ENCODE peak calls at places on chromosome 19, in five cellular contexts. D is tibial nerve, M is body of pancreas, S is right lobe of liver, G is IMR-90. Y is an unnamed sample.

GRCh38 chr19:41941410-41942202 is 13.4 kb upstream of the ERFL start:
- DNase-seq in D (no peak), M (no peak), S (no peak), G (no peak), Y (no peak)

GRCh38 chr19:44720945-44721344 is 22.0 kb downstream of the CEACAM16 start:
- DNase-seq in D (no peak), M (no peak), S (no peak), G (no peak), Y (no peak)

GRCh38 chr19:10018219-10018618 is 4.9 kb downstream of the RDH8 start:
- DNase-seq in D (no peak), M (no peak), S (no peak), G (peak; percentile 87), Y (peak; percentile 38)

GRCh38 chr19:54168174-54168917 is 4.6 kb downstream of the TMC4 start:
- DNase-seq in D (peak; percentile 94), M (peak; percentile 95), S (peak; percentile 91), G (peak; percentile 73), Y (no peak)

GRCh38 chr19:30385174-30385573 is 13.0 kb downstream of the ZNF536 start:
- DNase-seq in D (no peak), M (no peak), S (no peak), G (no peak), Y (no peak)

GRCh38 chr19:47003611-47003935 is 16.1 kb upstream of the NPAS1 start:
- DNase-seq in D (no peak), M (no peak), S (no peak), G (peak; percentile 10), Y (no peak)

GRCh38 chr19:55692681-55693081 is 17.7 kb downstream of the EPN1 start:
- DNase-seq in D (no peak), M (no peak), S (no peak), G (no peak), Y (no peak)

GRCh38 chr19:18204394-18205179 is 745 bp upstream of the RAB3A start:
- DNase-seq in D (peak; percentile 77), M (no peak), S (no peak), G (no peak), Y (no peak)

GRCh38 chr19:36266375-36266961 is 51.6 kb downstream of the ZNF146 start:
- DNase-seq in D (no peak), M (peak; percentile 43), S (no peak), G (no peak), Y (no peak)

GRCh38 chr19:43406297-43406696 is 8.4 kb upstream of the TEX101 start:
- DNase-seq in D (no peak), M (no peak), S (no peak), G (no peak), Y (no peak)

GRCh38 chr19:55239004-55239403 is 10.4 kb upstream of the TMEM86B start:
- DNase-seq in D (no peak), M (no peak), S (no peak), G (no peak), Y (no peak)

GRCh38 chr19:58024661-58025060 is 9.2 kb upstream of the ZSCAN1 start:
- DNase-seq in D (no peak), M (no peak), S (no peak), G (no peak), Y (no peak)

GRCh38 chr19:55251296-55252081 is 7.3 kb downstream of the PPP6R1 start:
- DNase-seq in D (no peak), M (no peak), S (no peak), G (peak; percentile 16), Y (no peak)

GRCh38 chr19:42248270-42249148 is 6.1 kb upstream of the GSK3A start:
- DNase-seq in D (no peak), M (no peak), S (no peak), G (no peak), Y (no peak)

GRCh38 chr19:55197531-55197930 is 11.8 kb downstream of the PTPRH start:
- DNase-seq in D (no peak), M (no peak), S (no peak), G (no peak), Y (no peak)

GRCh38 chr19:19420570-19421301 is 15.3 kb downstream of the GATAD2A start:
- DNase-seq in D (no peak), M (no peak), S (no peak), G (no peak), Y (no peak)

GRCh38 chr19:15432018-15432494 is 13.3 kb upstream of the AKAP8L start:
- DNase-seq in D (no peak), M (peak; percentile 21), S (no peak), G (no peak), Y (no peak)

GRCh38 chr19:28290963-28291657 is 921.8 kb downstream of the UQCRFS1 start:
- DNase-seq in D (no peak), M (no peak), S (no peak), G (no peak), Y (no peak)

GRCh38 chr19:13637664-13638063 is 126.7 kb upstream of the MRI1 start:
- DNase-seq in D (no peak), M (no peak), S (no peak), G (peak; percentile 88), Y (peak; percentile 55)

GRCh38 chr19:5805465-5806132 is 732 bp downstream of the NRTN start:
- DNase-seq in D (peak; percentile 22), M (peak; percentile 91), S (peak; percentile 80), G (peak; percentile 24), Y (no peak)

GRCh38 chr19:12985049-12985776 is 10.1 kb upstream of the NFIX start:
- DNase-seq in D (peak; percentile 73), M (peak; percentile 73), S (peak; percentile 59), G (peak; percentile 76), Y (no peak)

GRCh38 chr19:48836089-48837017 is at the start of gene HSD17B14:
- DNase-seq in D (no peak), M (peak; percentile 23), S (peak; percentile 49), G (no peak), Y (no peak)

GRCh38 chr19:49932041-49932451 is 2.7 kb upstream of the NUP62 start:
- DNase-seq in D (no peak), M (no peak), S (no peak), G (no peak), Y (no peak)

GRCh38 chr19:58538257-58539168 is 5.4 kb upstream of the TRIM28 start:
- DNase-seq in D (no peak), M (no peak), S (peak; percentile 68), G (no peak), Y (no peak)

GRCh38 chr19:28505134-28505533 is 707.8 kb downstream of the UQCRFS1 start:
- DNase-seq in D (no peak), M (no peak), S (no peak), G (no peak), Y (no peak)

GRCh38 chr19:42634409-42635232 is 39.9 kb upstream of the CEACAM8 start:
- DNase-seq in D (peak; percentile 22), M (peak; percentile 67), S (no peak), G (peak; percentile 20), Y (no peak)

GRCh38 chr19:37655689-37656491 is 625 bp upstream of the ZFP30 start:
- DNase-seq in D (peak; percentile 61), M (peak; percentile 86), S (peak; percentile 86), G (peak; percentile 68), Y (peak; percentile 30)
- TF ChIP-seq CTCF in D (no peak), M (no peak), S (no peak), G (no peak), Y (no peak)

DNA sequence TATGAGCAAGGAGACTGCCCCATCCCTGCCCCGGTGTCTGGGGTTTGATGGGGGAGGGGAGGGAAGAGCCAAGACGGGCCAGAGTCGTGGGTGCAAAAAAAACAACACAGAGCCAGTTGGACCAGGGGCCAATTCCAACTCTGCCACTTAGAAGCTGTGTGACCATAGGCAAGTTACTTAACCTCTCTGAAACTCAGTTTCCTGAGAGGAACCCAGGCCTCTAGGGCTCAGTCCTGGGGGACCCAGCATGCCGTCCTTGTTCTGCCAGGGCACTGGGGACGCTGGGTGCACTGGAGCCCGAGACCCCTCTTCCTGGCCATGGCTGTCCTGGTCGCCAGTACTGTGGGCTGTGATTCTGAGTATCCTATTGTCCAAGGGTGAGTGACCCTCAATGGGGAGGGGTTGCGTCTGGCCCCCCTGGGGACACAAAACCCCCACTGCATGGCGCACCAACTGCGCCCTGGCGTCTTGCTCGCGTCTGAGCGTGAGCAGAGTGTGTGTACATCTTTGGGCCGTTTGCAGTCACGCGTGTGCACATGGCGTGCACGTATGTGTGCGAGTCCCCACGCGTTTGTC is 24.6 kb downstream of the CLEC4M start:
- DNase-seq in D (no peak), M (no peak), S (no peak), G (no peak), Y (no peak)
- H3K4me3 ChIP-seq in D (no peak overlapping the region), M (no peak overlapping the region), S (peak overlapping the region; percentile 9), G (no peak overlapping the region), Y (no peak overlapping the region)

GRCh38 chr19:33344210-33344609 is 29.3 kb upstream of the CEBPG start:
- DNase-seq in D (no peak), M (no peak), S (no peak), G (no peak), Y (no peak)

GRCh38 chr19:33344611-33345010 is 28.9 kb upstream of the CEBPG start:
- DNase-seq in D (no peak), M (no peak), S (no peak), G (no peak), Y (no peak)

GRCh38 chr19:33339750-33340029 is 33.8 kb upstream of the CEBPG start:
- DNase-seq in D (no peak), M (no peak), S (no peak), G (no peak), Y (no peak)

GRCh38 chr19:33339016-33339749 is 34.3 kb upstream of the CEBPG start:
- DNase-seq in D (no peak), M (no peak), S (no peak), G (no peak), Y (no peak)

DNA sequence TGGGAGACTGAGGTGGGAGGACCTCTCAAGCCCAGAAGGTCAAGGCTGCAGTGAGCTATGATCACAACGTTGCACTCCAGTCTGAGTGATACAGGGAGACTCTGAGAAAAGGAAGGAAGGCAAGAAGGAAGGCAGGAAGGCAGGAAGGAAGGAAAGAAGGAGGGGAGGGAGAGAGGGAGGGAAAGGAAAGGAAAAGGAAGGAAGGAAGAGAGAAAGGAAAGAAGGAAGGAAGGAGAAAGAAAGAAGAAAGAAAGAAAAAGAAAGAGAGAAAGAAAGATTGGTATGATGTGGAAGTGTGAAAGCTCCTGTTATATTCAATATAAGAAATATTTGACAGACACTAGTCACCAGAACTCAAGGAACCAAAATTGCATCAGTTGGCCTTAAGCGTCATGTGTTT is 32.5 kb upstream of the CEBPG start:
- DNase-seq in D (no peak), M (no peak), S (no peak), G (no peak), Y (no peak)
- H3K27me3 ChIP-seq in D (no peaks in the 10 kb centered on the region), M (no peaks in the 10 kb centered on the region), S (no peaks in the 10 kb centered on the region), G (peaks cover 3% of the 10 kb centered on the region), Y (peaks cover 11% of the 10 kb centered on the region)

DNA sequence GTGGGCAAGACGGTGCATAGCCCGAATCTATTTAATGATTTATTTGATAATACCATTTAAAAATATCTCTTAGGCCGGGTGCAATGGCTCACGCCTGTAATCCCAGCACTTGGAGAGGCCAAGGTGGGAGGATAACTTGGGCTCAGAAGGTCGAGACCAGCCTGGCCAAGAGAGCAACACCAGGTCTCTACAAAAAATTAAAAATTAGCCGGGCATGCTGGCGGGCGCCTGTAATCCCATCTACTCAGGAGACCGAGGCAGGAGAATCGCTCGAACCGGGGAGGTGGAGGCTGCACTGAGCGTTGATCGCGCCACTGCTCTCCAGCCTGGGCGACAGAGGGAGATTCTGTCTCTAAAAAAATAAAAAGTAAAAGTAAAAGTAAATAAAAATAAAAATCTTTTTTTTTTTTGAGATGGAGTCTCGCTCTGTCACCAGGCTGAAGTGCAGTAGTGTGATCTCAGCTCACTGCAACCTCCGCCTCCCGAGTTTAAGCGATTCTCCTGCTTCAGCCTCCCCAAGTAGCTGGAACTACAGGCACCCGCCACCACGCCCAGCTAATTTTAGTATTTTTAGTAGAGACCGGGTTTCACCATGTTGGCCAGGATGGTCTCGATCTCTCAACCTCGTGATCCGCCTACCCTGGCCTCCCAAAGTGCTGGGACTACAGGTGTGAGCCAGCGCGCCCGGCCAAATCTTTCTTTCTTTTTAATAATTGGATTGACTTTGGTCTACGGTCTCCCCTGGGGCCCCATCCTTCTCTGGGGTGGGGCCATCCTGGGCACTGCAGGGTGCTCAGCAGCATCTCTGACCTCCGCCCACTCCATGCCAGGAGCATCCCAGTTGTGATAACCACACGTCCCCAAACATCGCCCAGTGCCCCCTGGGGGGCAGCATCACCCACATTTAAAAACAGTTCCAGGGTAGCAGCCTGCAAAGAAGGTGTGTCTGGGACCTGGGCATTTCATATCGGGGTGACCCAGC is 90.7 kb downstream of the GNG7 start:
- DNase-seq in D (no peak), M (no peak), S (no peak), G (no peak), Y (no peak)
- TF ChIP-seq CTCF in D (no peak), M (no peak), S (peak; percentile 2), G (no peak), Y (no peak)

Y was measured in BJ.